ENCODE peak calls at places on chromosome 12, in eight cellular contexts. V, E, I, L, G, Y, X and U are unnamed samples.

GRCh38 chr12:84913151-84913550 is 552 bp upstream of the SLC6A15 start:
- DNase-seq in V (peak), E (no peak), I (peak), L (no peak), G (no peak), Y (no peak), X (no peak), U (no peak)

GRCh38 chr12:47396902-47397663 is 308.7 kb downstream of the RPAP3 start:
- DNase-seq in V (no peak), E (no peak), I (no peak), L (peak), G (no peak), Y (no peak), X (no peak), U (no peak)

GRCh38 chr12:3432176-3432742 is 58.7 kb upstream of the PRMT8 start:
- DNase-seq in V (peak), E (peak), I (no peak), L (peak), G (no peak), Y (no peak), X (no peak), U (no peak)

GRCh38 chr12:15192721-15193120 is 28.5 kb downstream of the RERG start:
- DNase-seq in V (peak), E (no peak), I (no peak), L (no peak), G (no peak), Y (no peak), X (no peak), U (no peak)

GRCh38 chr12:18658829-18659228 is 79.0 kb downstream of the PLCZ1 start:
- DNase-seq in V (peak), E (no peak), I (no peak), L (no peak), G (no peak), Y (no peak), X (no peak), U (no peak)

GRCh38 chr12:18750087-18750486 is 12.2 kb downstream of the CAPZA3 start:
- DNase-seq in V (peak), E (no peak), I (peak), L (no peak), G (no peak), Y (no peak), X (peak), U (no peak)

GRCh38 chr12:115251727-115252126 is 567.8 kb upstream of the TBX3 start:
- DNase-seq in V (peak), E (no peak), I (no peak), L (no peak), G (no peak), Y (no peak), X (no peak), U (no peak)

GRCh38 chr12:17079251-17079909 is 473.4 kb upstream of the LMO3 start:
- DNase-seq in V (peak), E (peak), I (no peak), L (no peak), G (no peak), Y (no peak), X (no peak), U (no peak)

GRCh38 chr12:100789975-100790374 is 4.6 kb upstream of the ANO4 start:
- DNase-seq in V (no peak), E (no peak), I (no peak), L (no peak), G (no peak), Y (no peak), X (no peak), U (no peak)

GRCh38 chr12:47832263-47832933 is 12.7 kb upstream of the HDAC7 start:
- DNase-seq in V (no peak), E (peak), I (no peak), L (no peak), G (no peak), Y (no peak), X (no peak), U (no peak)

GRCh38 chr12:50986961-50987737 is 34.8 kb downstream of the HIGD1C start:
- DNase-seq in V (peak), E (peak), I (peak), L (peak), G (no peak), Y (no peak), X (peak), U (peak)

GRCh38 chr12:6946033-6946919 is 2.5 kb downstream of the C12orf57 start:
- DNase-seq in V (no peak), E (peak), I (no peak), L (no peak), G (no peak), Y (peak), X (no peak), U (no peak)

GRCh38 chr12:132380646-132381045 is 51.3 kb upstream of the GALNT9 start:
- DNase-seq in V (no peak), E (no peak), I (no peak), L (no peak), G (no peak), Y (no peak), X (no peak), U (no peak)

GRCh38 chr12:67943295-67943892 is 45.9 kb upstream of the IFNG-AS1 start:
- DNase-seq in V (peak), E (peak), I (peak), L (peak), G (no peak), Y (no peak), X (peak), U (peak)

GRCh38 chr12:56346663-56347062 is 8.0 kb downstream of the IL23A start:
- DNase-seq in V (peak), E (no peak), I (no peak), L (no peak), G (no peak), Y (no peak), X (no peak), U (no peak)

GRCh38 chr12:58509116-58509885 is 411.0 kb downstream of the LRIG3 start:
- DNase-seq in V (peak), E (no peak), I (peak), L (no peak), G (no peak), Y (no peak), X (no peak), U (peak)

GRCh38 chr12:106715582-106715981 is 58.9 kb upstream of the RIC8B start:
- DNase-seq in V (no peak), E (no peak), I (no peak), L (no peak), G (no peak), Y (no peak), X (no peak), U (no peak)

GRCh38 chr12:99271071-99271470 is 376.5 kb upstream of the GARIN6 start:
- DNase-seq in V (peak), E (no peak), I (no peak), L (no peak), G (no peak), Y (no peak), X (no peak), U (no peak)

GRCh38 chr12:103930787-103931536 is 752 bp downstream of the HSP90B1 start:
- DNase-seq in V (peak), E (peak), I (peak), L (no peak), G (no peak), Y (peak), X (no peak), U (no peak)

GRCh38 chr12:120264511-120265202 is 873 bp downstream of the PXN start:
- DNase-seq in V (peak), E (no peak), I (no peak), L (no peak), G (no peak), Y (no peak), X (no peak), U (no peak)

GRCh38 chr12:64522316-64522715 is 70.4 kb downstream of the TBK1 start:
- DNase-seq in V (no peak), E (no peak), I (peak), L (no peak), G (no peak), Y (no peak), X (no peak), U (peak)